ENCODE peak calls at places on chromosomes 5 and 9, in nine cellular contexts. X is NCI-H774, Y is fibroblast of mammary gland, M is posterior vena cava, W is foreskin fibroblast, T is fibroblast of the aortic adventitia, K is NCI-H1092, J is fibroblast of lung, G is neural crest cell. R is an unnamed sample.

GRCh38 chr9:122225323-122226141 is 3.2 kb downstream of the LHX6 start:
- DNase-seq in Y (no peak), M (no peak), G (no peak), W (no peak), X (no peak), J (no peak), K (no peak), T (no peak), R (no peak)

GRCh38 chr5:132389453-132390286 is 20.2 kb downstream of the SLC22A5 start:
- DNase-seq in T (peak), X (no peak), J (peak), W (peak), Y (peak), G (no peak), M (peak), K (no peak), R (peak)

GRCh38 chr5:42787845-42788244 is 23.8 kb downstream of the SELENOP start:
- DNase-seq in Y (no peak), K (no peak), J (no peak), T (no peak), X (no peak), M (no peak), W (no peak), G (no peak), R (no peak)

GRCh38 chr5:138463335-138464017 is 1.8 kb upstream of the EGR1 start:
- DNase-seq in G (no peak), J (no peak), M (no peak), W (peak), X (no peak), T (no peak), Y (no peak), K (no peak), R (no peak)

GRCh38 chr5:67842806-67843205 is 372.8 kb upstream of the PIK3R1 start:
- DNase-seq in Y (peak), X (no peak), W (peak), T (peak), K (no peak), J (peak), G (no peak), M (no peak), R (peak)

GRCh38 chr5:73698011-73698410 is 72.0 kb downstream of the ARHGEF28 start:
- DNase-seq in W (no peak), Y (no peak), T (no peak), X (no peak), M (no peak), J (no peak), G (no peak), K (no peak), R (no peak)

GRCh38 chr9:136152543-136152866 is 33.8 kb upstream of the TMEM250 start:
- DNase-seq in K (no peak), Y (no peak), J (no peak), T (no peak), G (no peak), X (no peak), W (no peak), M (no peak), R (no peak)

GRCh38 chr9:115164511-115164974 is 46.6 kb upstream of the TNC start:
- DNase-seq in T (peak), X (no peak), J (peak), K (no peak), Y (peak), G (no peak), M (no peak), W (peak), R (peak)

GRCh38 chr9:38038307-38039089 is 30.5 kb downstream of the SHB start:
- DNase-seq in W (peak), Y (no peak), K (no peak), X (no peak), G (no peak), J (no peak), M (no peak), T (no peak), R (no peak)

GRCh38 chr5:115579747-115580173 is 22.5 kb downstream of the TICAM2 start:
- DNase-seq in X (no peak), K (no peak), Y (peak), M (no peak), J (peak), T (peak), W (peak), G (no peak), R (no peak)

GRCh38 chr5:51889703-51890102 is 506.5 kb downstream of the ISL1 start:
- DNase-seq in G (no peak), W (no peak), J (no peak), X (peak), M (no peak), T (no peak), Y (no peak), K (no peak), R (no peak)

GRCh38 chr5:122195784-122196394 is 66.5 kb downstream of the ZNF474 start:
- DNase-seq in M (no peak), G (peak), J (peak), Y (peak), K (peak), W (peak), X (peak), T (peak), R (peak)

GRCh38 chr9:7154003-7154619 is 396.3 kb downstream of the KDM4C start:
- DNase-seq in G (no peak), M (no peak), W (no peak), K (no peak), T (no peak), X (no peak), Y (no peak), J (no peak), R (no peak)

GRCh38 chr5:143172736-143173135 is 230.8 kb downstream of the NR3C1 start:
- DNase-seq in M (no peak), X (no peak), J (peak), W (peak), K (no peak), Y (no peak), G (no peak), T (no peak), R (no peak)

GRCh38 chr9:127132375-127132774 is 9.9 kb upstream of the ANGPTL2 start:
- DNase-seq in X (no peak), K (no peak), M (no peak), G (no peak), T (no peak), Y (no peak), W (no peak), J (no peak), R (no peak)

GRCh38 chr5:58628626-58629025 is 45.8 kb downstream of the RAB3C start:
- DNase-seq in M (no peak), G (no peak), J (no peak), K (no peak), T (no peak), Y (no peak), X (no peak), W (no peak), R (no peak)

GRCh38 chr9:14400658-14400995 is 86.7 kb upstream of the NFIB start:
- DNase-seq in Y (peak), K (peak), X (peak), G (no peak), M (peak), W (peak), T (peak), J (peak), R (peak)

GRCh38 chr5:71452876-71453275 is 2.6 kb upstream of the BDP1 start:
- DNase-seq in G (no peak), X (no peak), M (no peak), T (no peak), K (no peak), Y (no peak), W (no peak), J (no peak), R (no peak)

GRCh38 chr5:176762489-176762888 is 47.9 kb upstream of the UNC5A start:
- DNase-seq in X (no peak), W (no peak), M (no peak), T (no peak), G (no peak), J (no peak), K (no peak), Y (no peak), R (no peak)

GRCh38 chr9:136902259-136902821 is 16.0 kb downstream of the TRAF2 start:
- DNase-seq in Y (peak), X (no peak), K (no peak), M (peak), G (no peak), T (peak), W (peak), J (peak), R (no peak)

GRCh38 chr9:14989811-14990210 is 79.6 kb upstream of the FREM1 start:
- DNase-seq in M (no peak), J (no peak), T (no peak), X (no peak), W (peak), G (no peak), K (no peak), Y (peak), R (no peak)

GRCh38 chr9:69674741-69675438 is 2.7 kb upstream of the APBA1 start:
- DNase-seq in W (peak), T (peak), G (no peak), J (peak), M (no peak), X (no peak), K (no peak), Y (peak), R (peak)

GRCh38 chr9:90872835-90873294 is 71.2 kb downstream of the SYK start:
- DNase-seq in J (no peak), G (no peak), M (no peak), T (no peak), W (no peak), Y (peak), X (peak), K (peak), R (no peak)

GRCh38 chr5:150631326-150631701 is 9.1 kb upstream of the SYNPO start:
- DNase-seq in K (no peak), M (no peak), G (no peak), X (no peak), W (no peak), T (no peak), Y (no peak), J (no peak), R (no peak)

R was measured in HFF-Myc.